ENCODE peak calls at places on chromosomes 6 and 20, in six cellular contexts. P is H1, B is stomach, G is A549, H is esophagus muscularis mucosa, Q is HepG2. N is an unnamed sample.

GRCh38 chr6:56279346-56280080 is 32.1 kb upstream of the COL21A1 start:
- DNase-seq in Q (peak; percentile 9), G (peak; percentile 70), P (no peak), B (no peak), H (no peak), N (no peak)

GRCh38 chr20:25297141-25297905 is 49.4 kb downstream of the PYGB start:
- DNase-seq in Q (no peak), G (no peak), H (no peak), B (no peak), P (no peak), N (no peak)

GRCh38 chr6:7402746-7403145 is 13.1 kb downstream of the RIOK1 start:
- DNase-seq in B (no peak), G (no peak), H (no peak), Q (no peak), P (no peak), N (no peak)

GRCh38 chr6:22149501-22150490 is 147.0 kb downstream of the PRL start:
- DNase-seq in H (no peak), Q (no peak), P (no peak), B (no peak), G (no peak), N (no peak)

GRCh38 chr20:63124092-63124781 is 91.7 kb downstream of the YTHDF1 start:
- DNase-seq in H (no peak), B (no peak), G (no peak), P (no peak), Q (no peak), N (no peak)

GRCh38 chr6:87756858-87757257 is 54.8 kb upstream of the AKIRIN2 start:
- DNase-seq in B (no peak), G (no peak), Q (no peak), H (no peak), P (no peak), N (no peak)

GRCh38 chr6:139429559-139430150 is 55.2 kb upstream of the CITED2 start:
- DNase-seq in H (no peak), P (no peak), Q (no peak), G (no peak), B (no peak), N (no peak)

GRCh38 chr20:62837790-62838458 is 21.1 kb downstream of the COL9A3 start:
- DNase-seq in G (no peak), B (peak; percentile 81), P (no peak), H (no peak), Q (peak; percentile 68), N (no peak)

GRCh38 chr6:133613231-133613630 is 275.7 kb upstream of the TCF21 start:
- DNase-seq in P (no peak), B (no peak), G (no peak), Q (no peak), H (no peak), N (no peak)

GRCh38 chr6:80789912-80790635 is 683.6 kb downstream of the BCKDHB start:
- DNase-seq in P (no peak), Q (no peak), H (no peak), G (no peak), B (no peak), N (no peak)

GRCh38 chr6:31680841-31681671 is at the start of gene LY6G5C:
- DNase-seq in P (no peak), Q (peak; percentile 72), H (peak; percentile 96), B (peak; percentile 87), G (peak; percentile 67), N (peak; percentile 83)
- TF ChIP-seq POLR2A in P (no peak), Q (no peak), H (no peak), B (no peak), G (no peak), N (no peak)

GRCh38 chr20:35334511-35335101 is 42.4 kb upstream of the FAM83C start:
- DNase-seq in H (no peak), B (no peak), P (no peak), Q (no peak), G (no peak), N (no peak)

GRCh38 chr20:35332540-35333200 is 40.4 kb upstream of the FAM83C start:
- DNase-seq in B (no peak), Q (no peak), P (no peak), H (no peak), G (no peak), N (no peak)

GRCh38 chr20:35329435-35330139 is 37.4 kb upstream of the FAM83C start:
- DNase-seq in G (peak; percentile 84), B (peak; percentile 60), H (no peak), Q (peak; percentile 75), P (no peak), N (no peak)

GRCh38 chr20:35328689-35329088 is 36.5 kb upstream of the FAM83C start:
- DNase-seq in P (no peak), B (no peak), Q (no peak), G (no peak), H (no peak), N (no peak)

DNA sequence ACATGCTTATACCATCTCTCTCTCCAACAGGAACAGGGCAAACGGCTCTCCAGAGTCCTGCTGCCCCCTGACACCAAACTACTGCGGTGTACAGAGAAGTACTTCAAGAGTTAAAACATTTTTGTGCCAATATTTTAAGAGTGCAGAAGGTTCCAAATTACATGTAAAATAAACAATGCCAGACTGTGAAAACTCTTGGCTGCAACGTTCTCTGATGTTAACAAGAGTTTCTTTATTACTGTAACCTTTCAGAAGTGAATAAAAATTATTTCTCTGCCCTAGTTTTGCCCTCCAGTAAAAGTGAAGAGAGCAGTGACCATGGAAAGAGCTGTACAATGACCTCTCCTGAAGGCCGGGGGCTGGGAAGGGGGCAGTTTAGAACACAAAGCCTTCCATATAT is 41.4 kb upstream of the FAM83C start:
- DNase-seq in B (no peak), Q (no peak), P (no peak), H (no peak), G (no peak), N (no peak)
- TF ChIP-seq EP300 in B (no peak), Q (no peak), P (no peak), H (no peak), G (no peak), N (no peak)

GRCh38 chr20:15838466-15838865 is 734.8 kb downstream of the KIF16B start:
- DNase-seq in Q (no peak), H (no peak), P (no peak), B (no peak), G (no peak), N (no peak)

GRCh38 chr20:15848126-15848525 is 725.1 kb downstream of the KIF16B start:
- DNase-seq in B (no peak), G (no peak), Q (no peak), P (no peak), H (no peak), N (no peak)

GRCh38 chr20:15847415-15847814 is 725.8 kb downstream of the KIF16B start:
- DNase-seq in H (no peak), B (no peak), G (no peak), Q (no peak), P (no peak), N (no peak)

GRCh38 chr20:15846446-15846845 is 726.8 kb downstream of the KIF16B start:
- DNase-seq in G (no peak), H (no peak), P (no peak), B (no peak), Q (no peak), N (no peak)

DNA sequence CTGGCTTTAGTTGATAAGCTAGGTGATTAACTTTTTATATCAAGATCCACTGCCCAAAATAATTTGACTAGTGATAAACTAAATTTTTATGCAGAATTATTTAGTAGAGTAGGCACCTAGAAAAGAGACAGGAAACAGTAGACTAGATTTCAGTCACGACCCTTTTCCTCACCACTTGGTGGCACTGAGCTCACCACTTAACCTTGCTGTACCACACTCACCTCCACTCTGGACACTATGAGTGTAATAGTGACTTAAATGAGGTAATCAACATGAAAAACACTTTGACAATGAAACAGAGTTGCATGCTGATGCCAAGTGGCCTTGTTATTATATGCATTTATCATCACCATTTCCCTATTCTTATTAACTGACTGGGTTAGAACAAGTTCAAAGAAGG is 730.4 kb downstream of the KIF16B start:
- DNase-seq in G (no peak), Q (no peak), H (no peak), B (no peak), P (no peak), N (no peak)
- TF ChIP-seq CTCF in G (no peak), Q (peak; percentile 34), H (no peak), B (no peak), P (peak; percentile 0), N (no peak)

DNA sequence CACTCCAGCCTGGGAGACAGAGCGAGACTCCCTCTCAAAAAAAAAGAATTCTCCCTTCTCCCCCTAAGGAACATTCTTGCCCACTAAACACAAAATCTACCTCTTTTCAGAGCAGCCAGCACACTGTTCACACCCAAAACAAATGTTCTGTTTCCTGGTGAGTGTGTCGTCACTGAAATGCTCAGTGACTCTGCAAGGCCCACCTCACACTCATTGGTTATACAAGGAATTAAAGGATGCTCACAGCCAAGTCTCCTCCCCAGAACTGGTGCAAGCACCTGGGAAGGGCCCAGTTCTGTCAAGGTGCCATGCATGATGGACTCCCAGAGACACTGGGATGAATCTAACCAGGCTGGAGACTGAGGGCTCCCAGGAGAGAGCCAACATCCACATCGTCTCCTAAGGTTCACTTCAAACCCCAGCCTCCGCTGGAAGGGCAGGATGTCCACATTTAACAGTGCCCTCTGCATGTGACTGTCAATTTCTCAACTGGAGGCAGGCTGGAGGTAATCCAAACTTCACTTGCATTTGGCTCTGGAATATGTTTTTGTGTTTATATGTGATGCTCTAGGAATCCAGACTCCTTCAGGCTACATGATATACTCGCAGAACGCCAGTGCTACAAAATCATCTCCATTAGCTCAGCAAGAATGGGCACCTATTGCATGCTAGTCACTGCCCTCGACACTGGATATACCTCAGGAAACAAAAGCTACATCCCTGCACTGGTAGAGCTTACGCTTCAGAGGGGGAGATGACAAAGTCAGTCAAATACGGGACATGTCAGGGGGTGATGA is 7.1 kb downstream of the RRBP1 start:
- DNase-seq in H (no peak), G (no peak), Q (no peak), P (no peak), B (no peak), N (no peak)
- TF ChIP-seq POLR2A in H (no peak), G (no peak), Q (peak; percentile 17), P (no peak), B (no peak), N (no peak)

N was measured in ovary.